ENCODE peak calls at places on chromosome 10, in seven cellular contexts. One of them, this sample, is unnamed.

GRCh38 chr10:97598407-97599271 is 9.1 kb downstream of the C10orf62 start:
- DNase-seq in H1: no peak
- DNase-seq in neuronal stem cell: no peak
- DNase-seq in mesendoderm: no peak
- DNase-seq in H9: no peak
- DNase-seq in trophoblast cell: no peak
- DNase-seq in IMR-90: no peak
- DNase-seq in this sample: no peak

GRCh38 chr10:113958631-113959382 is 84.9 kb upstream of the ADRB1 start:
- DNase-seq in H9: no peak
- DNase-seq in neuronal stem cell: no peak
- DNase-seq in trophoblast cell: peak
- DNase-seq in mesendoderm: peak
- DNase-seq in IMR-90: peak
- DNase-seq in H1: no peak
- DNase-seq in this sample: peak

GRCh38 chr10:112810651-112811215 is 139.3 kb upstream of the TCF7L2 start:
- DNase-seq in H1: no peak
- DNase-seq in H9: peak
- DNase-seq in trophoblast cell: peak
- DNase-seq in neuronal stem cell: no peak
- DNase-seq in mesendoderm: no peak
- DNase-seq in IMR-90: no peak
- DNase-seq in this sample: no peak

GRCh38 chr10:124045794-124046355 is 47.5 kb downstream of the CHST15 start:
- DNase-seq in mesendoderm: no peak
- DNase-seq in H9: no peak
- DNase-seq in trophoblast cell: no peak
- DNase-seq in IMR-90: no peak
- DNase-seq in neuronal stem cell: no peak
- DNase-seq in H1: no peak
- DNase-seq in this sample: no peak

GRCh38 chr10:110040767-110041478 is 33.1 kb downstream of the ADD3 start:
- DNase-seq in mesendoderm: no peak
- DNase-seq in trophoblast cell: no peak
- DNase-seq in H9: no peak
- DNase-seq in neuronal stem cell: no peak
- DNase-seq in H1: no peak
- DNase-seq in IMR-90: peak
- DNase-seq in this sample: no peak

GRCh38 chr10:94076325-94076841 is 82.7 kb downstream of the PLCE1 start:
- DNase-seq in H9: no peak
- DNase-seq in H1: no peak
- DNase-seq in IMR-90: peak
- DNase-seq in trophoblast cell: peak
- DNase-seq in neuronal stem cell: no peak
- DNase-seq in mesendoderm: peak
- DNase-seq in this sample: peak

GRCh38 chr10:73576178-73576889 is 14.8 kb downstream of the USP54 start:
- DNase-seq in H9: no peak
- DNase-seq in mesendoderm: no peak
- DNase-seq in H1: no peak
- DNase-seq in IMR-90: peak
- DNase-seq in neuronal stem cell: no peak
- DNase-seq in trophoblast cell: no peak
- DNase-seq in this sample: peak

GRCh38 chr10:131132681-131133080 is 178.8 kb downstream of the TCERG1L start:
- DNase-seq in IMR-90: no peak
- DNase-seq in H9: no peak
- DNase-seq in trophoblast cell: no peak
- DNase-seq in mesendoderm: no peak
- DNase-seq in neuronal stem cell: no peak
- DNase-seq in H1: no peak
- DNase-seq in this sample: no peak

GRCh38 chr10:69895759-69896158 is 94.1 kb downstream of the COL13A1 start:
- DNase-seq in mesendoderm: no peak
- DNase-seq in neuronal stem cell: no peak
- DNase-seq in IMR-90: peak
- DNase-seq in H9: no peak
- DNase-seq in trophoblast cell: no peak
- DNase-seq in H1: no peak
- DNase-seq in this sample: peak

GRCh38 chr10:96833220-96834001 is 1.3 kb downstream of the LCOR start:
- DNase-seq in H1: peak
- DNase-seq in mesendoderm: peak
- DNase-seq in neuronal stem cell: peak
- DNase-seq in IMR-90: peak
- DNase-seq in H9: peak
- DNase-seq in trophoblast cell: peak
- DNase-seq in this sample: peak

GRCh38 chr10:44047361-44047760 is 337.5 kb downstream of the CXCL12 start:
- DNase-seq in H9: no peak
- DNase-seq in IMR-90: no peak
- DNase-seq in trophoblast cell: no peak
- DNase-seq in H1: peak
- DNase-seq in mesendoderm: no peak
- DNase-seq in neuronal stem cell: no peak
- DNase-seq in this sample: no peak

GRCh38 chr10:23742807-23743206 is 303.9 kb downstream of the OTUD1 start:
- DNase-seq in H9: no peak
- DNase-seq in neuronal stem cell: no peak
- DNase-seq in mesendoderm: no peak
- DNase-seq in trophoblast cell: no peak
- DNase-seq in IMR-90: no peak
- DNase-seq in H1: no peak
- DNase-seq in this sample: no peak
- H2BK120ac ChIP-seq in H9: no peak
- H2BK120ac ChIP-seq in neuronal stem cell: no peak
- H2BK120ac ChIP-seq in mesendoderm: no peak
- H2BK120ac ChIP-seq in trophoblast cell: no peak
- H2BK120ac ChIP-seq in IMR-90: no peak
- H2BK120ac ChIP-seq in H1: no peak
- H2BK120ac ChIP-seq in this sample: no peak

GRCh38 chr10:95790982-95791381 is 35.0 kb downstream of the ENTPD1 start:
- DNase-seq in H9: no peak
- DNase-seq in IMR-90: no peak
- DNase-seq in H1: no peak
- DNase-seq in mesendoderm: no peak
- DNase-seq in neuronal stem cell: no peak
- DNase-seq in trophoblast cell: peak
- DNase-seq in this sample: no peak
- H2BK120ac ChIP-seq in H9: no peak
- H2BK120ac ChIP-seq in IMR-90: no peak
- H2BK120ac ChIP-seq in H1: no peak
- H2BK120ac ChIP-seq in mesendoderm: no peak
- H2BK120ac ChIP-seq in neuronal stem cell: no peak
- H2BK120ac ChIP-seq in trophoblast cell: no peak
- H2BK120ac ChIP-seq in this sample: no peak

DNA sequence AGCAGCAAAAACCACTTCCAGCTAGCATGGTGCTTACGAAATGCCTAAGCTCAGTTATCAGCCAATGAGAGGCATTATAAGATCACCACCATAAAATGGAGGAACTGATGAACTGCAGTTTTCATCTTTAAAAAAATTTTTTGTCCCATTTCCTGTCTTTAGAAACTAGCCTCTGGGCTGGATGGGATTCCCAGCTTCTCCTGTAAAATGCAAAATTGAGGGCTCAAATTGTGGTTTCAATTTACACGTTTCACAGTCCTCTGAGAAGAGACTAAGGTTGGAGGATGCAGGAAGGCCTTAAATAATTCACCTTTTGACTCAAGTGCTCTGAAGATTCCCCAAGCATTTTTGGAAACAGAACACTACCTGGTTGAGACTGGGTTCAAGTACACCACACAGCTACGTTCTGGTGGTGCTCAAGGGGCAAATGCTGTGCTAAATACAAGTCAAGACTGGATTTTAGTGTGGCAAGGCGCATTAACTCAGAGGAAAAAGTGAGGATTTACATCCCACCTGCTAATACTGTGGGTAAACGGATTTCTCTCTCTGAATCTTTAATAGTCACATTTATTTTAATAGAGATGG is 948 bp downstream of the ZNF25 start:
- DNase-seq in trophoblast cell: no peak
- DNase-seq in mesendoderm: peak
- DNase-seq in neuronal stem cell: no peak
- DNase-seq in IMR-90: peak
- DNase-seq in H9: no peak
- DNase-seq in H1: no peak
- DNase-seq in this sample: peak
- H2BK120ac ChIP-seq in trophoblast cell: no peak
- H2BK120ac ChIP-seq in mesendoderm: no peak
- H2BK120ac ChIP-seq in neuronal stem cell: no peak
- H2BK120ac ChIP-seq in IMR-90: no peak
- H2BK120ac ChIP-seq in H9: no peak
- H2BK120ac ChIP-seq in H1: no peak
- H2BK120ac ChIP-seq in this sample: peak

GRCh38 chr10:31706464-31706863 is 222.2 kb downstream of the ARHGAP12 start:
- DNase-seq in IMR-90: no peak
- DNase-seq in trophoblast cell: no peak
- DNase-seq in mesendoderm: no peak
- DNase-seq in H9: no peak
- DNase-seq in H1: no peak
- DNase-seq in neuronal stem cell: no peak
- DNase-seq in this sample: no peak
- H2BK120ac ChIP-seq in IMR-90: peak
- H2BK120ac ChIP-seq in trophoblast cell: no peak
- H2BK120ac ChIP-seq in mesendoderm: no peak
- H2BK120ac ChIP-seq in H9: no peak
- H2BK120ac ChIP-seq in H1: no peak
- H2BK120ac ChIP-seq in neuronal stem cell: no peak
- H2BK120ac ChIP-seq in this sample: no peak

DNA sequence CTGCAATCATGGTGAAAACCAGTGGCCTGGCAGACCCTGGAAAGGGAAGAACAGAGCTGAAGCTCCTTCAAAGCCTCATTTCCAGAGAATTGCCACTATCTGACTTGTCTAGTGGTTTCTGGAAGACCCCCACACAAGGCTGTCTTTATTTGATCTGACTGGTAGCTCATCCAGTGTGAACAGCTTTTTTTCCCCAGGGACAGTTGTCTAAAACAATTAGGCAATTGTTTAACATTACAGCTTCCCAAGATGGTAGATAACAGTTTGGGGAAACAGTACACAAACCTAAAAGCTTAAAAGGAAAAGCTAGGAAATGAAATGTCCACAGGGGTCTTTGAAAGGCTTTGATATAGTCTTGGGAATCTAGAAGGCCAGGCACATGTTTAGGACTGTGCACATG is 203.4 kb upstream of the CTBP2 start:
- DNase-seq in neuronal stem cell: no peak
- DNase-seq in mesendoderm: no peak
- DNase-seq in IMR-90: no peak
- DNase-seq in trophoblast cell: no peak
- DNase-seq in H1: no peak
- DNase-seq in H9: no peak
- DNase-seq in this sample: no peak
- H2BK120ac ChIP-seq in neuronal stem cell: no peak
- H2BK120ac ChIP-seq in mesendoderm: no peak
- H2BK120ac ChIP-seq in IMR-90: no peak
- H2BK120ac ChIP-seq in trophoblast cell: no peak
- H2BK120ac ChIP-seq in H1: no peak
- H2BK120ac ChIP-seq in H9: no peak
- H2BK120ac ChIP-seq in this sample: no peak